ENCODE peak calls at places on chromosomes 11 and 22, in six cellular contexts. I, K, D, E, Y and Z are unnamed samples.

GRCh38 chr11:92550411-92550810 is 325.8 kb downstream of the FAT3 start:
- DNase-seq in I (no peak), Y (no peak), D (peak; percentile 54), E (no peak), K (no peak), Z (no peak)

GRCh38 chr11:79062814-79063762 is 377.7 kb downstream of the TENM4 start:
- DNase-seq in Y (no peak), D (no peak), E (no peak), I (peak; percentile 41), K (no peak), Z (no peak)

GRCh38 chr11:124276081-124276480 is 19.9 kb downstream of the OR8G5 start:
- DNase-seq in I (peak; percentile 82), K (no peak), E (no peak), Y (no peak), D (no peak), Z (no peak)

GRCh38 chr22:42368379-42369249 is 63.6 kb downstream of the NFAM1 start:
- DNase-seq in I (no peak), D (no peak), K (peak; percentile 51), E (peak; percentile 89), Y (no peak), Z (no peak)

GRCh38 chr22:30426395-30427353 is 1.1 kb downstream of the MTFP1 start:
- DNase-seq in D (peak; percentile 92), K (peak; percentile 75), I (peak; percentile 59), Y (peak; percentile 90), E (peak; percentile 93), Z (no peak)

GRCh38 chr11:15074206-15075161 is 1.1 kb downstream of the CALCB start:
- DNase-seq in K (peak; percentile 73), Y (peak; percentile 88), D (peak; percentile 91), I (peak; percentile 51), E (peak; percentile 93), Z (peak; percentile 20)

GRCh38 chr22:42842658-42843370 is 14.3 kb downstream of the ARFGAP3 start:
- DNase-seq in K (no peak), I (peak; percentile 24), D (no peak), Y (no peak), E (no peak), Z (no peak)

GRCh38 chr11:22707119-22707899 is 40.9 kb downstream of the GAS2 start:
- DNase-seq in K (no peak), D (no peak), E (no peak), I (peak; percentile 35), Y (no peak), Z (no peak)

GRCh38 chr22:23784215-23784732 is 2.5 kb upstream of the SMARCB1 start:
- DNase-seq in Y (no peak), I (peak; percentile 41), D (peak; percentile 46), E (no peak), K (no peak), Z (no peak)

GRCh38 chr22:50621948-50622722 is 5.8 kb downstream of the ARSA start:
- DNase-seq in Y (peak; percentile 44), E (peak; percentile 86), I (no peak), D (peak; percentile 63), K (peak; percentile 11), Z (no peak)

GRCh38 chr11:125376117-125376516 is 119.9 kb downstream of the FEZ1 start:
- DNase-seq in D (peak; percentile 27), K (peak; percentile 69), E (peak; percentile 63), Y (peak; percentile 22), I (no peak), Z (no peak)

GRCh38 chr22:17101475-17102296 is 16.9 kb downstream of the IL17RA start:
- DNase-seq in E (peak; percentile 66), K (no peak), I (no peak), Y (peak; percentile 16), D (no peak), Z (no peak)

GRCh38 chr11:73147771-73148681 is 5.9 kb upstream of the FCHSD2 start:
- DNase-seq in I (no peak), K (no peak), D (no peak), E (peak; percentile 77), Y (no peak), Z (no peak)

GRCh38 chr22:35604671-35605457 is 12.3 kb downstream of the MB start:
- DNase-seq in D (no peak), E (no peak), Y (no peak), I (no peak), K (no peak), Z (no peak)

GRCh38 chr11:117934526-117935307 is 5.5 kb upstream of the TMPRSS13 start:
- DNase-seq in D (peak; percentile 17), K (no peak), E (peak; percentile 72), I (no peak), Y (peak; percentile 22), Z (no peak)

GRCh38 chr22:26893034-26893710 is 235.8 kb downstream of the MIAT start:
- DNase-seq in D (no peak), K (no peak), I (no peak), Y (no peak), E (no peak), Z (no peak)

GRCh38 chr22:17842386-17842785 is 68.1 kb upstream of the BID start:
- DNase-seq in Y (peak; percentile 70), E (peak; percentile 86), I (no peak), K (peak; percentile 87), D (peak; percentile 49), Z (no peak)

GRCh38 chr11:29119691-29120328 is 897.0 kb downstream of the KCNA4 start:
- DNase-seq in I (peak; percentile 99), K (no peak), D (no peak), E (no peak), Y (no peak), Z (no peak)

GRCh38 chr11:14544611-14545010 is 24.4 kb upstream of the PSMA1 start:
- DNase-seq in E (no peak), I (peak; percentile 33), Y (no peak), D (no peak), K (no peak), Z (no peak)

GRCh38 chr11:92764128-92764527 is 205.3 kb upstream of the MTNR1B start:
- DNase-seq in I (no peak), E (no peak), D (no peak), Y (no peak), K (no peak), Z (no peak)

GRCh38 chr11:69204246-69205124 is 48.8 kb downstream of the SMIM38 start:
- DNase-seq in K (no peak), E (peak; percentile 62), Y (no peak), I (no peak), D (no peak), Z (no peak)

GRCh38 chr11:35427158-35427557 is 7.8 kb upstream of the SLC1A2 start:
- DNase-seq in D (no peak), I (peak; percentile 54), Y (no peak), K (no peak), E (no peak), Z (no peak)

GRCh38 chr22:31248138-31248745 is 36.1 kb downstream of the LIMK2 start:
- DNase-seq in E (peak; percentile 89), Y (peak; percentile 71), K (peak; percentile 83), I (peak; percentile 94), D (peak; percentile 57), Z (no peak)

GRCh38 chr22:35334010-35334409 is 34.3 kb downstream of the TOM1 start:
- DNase-seq in E (no peak), D (no peak), K (no peak), I (no peak), Y (no peak), Z (no peak)

GRCh38 chr11:4044971-4045646 is 49.5 kb upstream of the RRM1 start:
- DNase-seq in E (no peak), I (no peak), D (no peak), K (no peak), Y (no peak), Z (no peak)

DNA sequence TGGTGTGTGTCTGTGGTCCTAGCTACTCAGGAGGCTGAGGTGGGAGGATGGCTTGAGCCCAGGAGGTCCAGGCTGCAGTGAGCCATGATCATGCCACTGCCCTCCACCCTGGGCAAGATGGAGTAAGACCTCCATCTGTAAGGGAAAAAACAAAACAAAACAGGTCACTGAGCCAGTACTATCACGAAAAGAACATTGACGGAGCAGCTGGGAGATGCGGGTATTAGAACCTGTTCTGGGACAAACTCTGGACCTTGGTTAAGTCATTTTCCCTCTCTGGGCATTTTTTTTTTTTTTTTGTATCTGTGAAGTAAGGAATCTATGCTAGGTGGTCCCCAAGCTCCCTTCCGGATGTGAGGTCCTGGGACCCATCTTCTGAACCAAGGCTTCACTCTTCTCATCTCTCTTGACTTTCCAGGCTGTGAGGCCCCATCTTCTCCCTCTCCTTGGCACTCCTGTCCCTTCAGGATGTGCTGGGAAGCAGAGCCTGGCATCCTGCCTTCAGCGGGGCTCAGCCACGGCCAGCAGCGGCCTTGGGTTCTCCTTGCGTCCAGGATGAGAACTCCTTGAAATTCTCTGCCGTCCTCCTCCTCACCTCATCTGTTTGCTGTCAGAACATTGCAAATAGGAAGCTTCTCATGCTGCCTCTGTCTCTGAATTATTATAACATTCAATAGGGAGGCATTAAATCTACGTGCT is 130.8 kb downstream of the GRIK4 start:
- DNase-seq in I (no peak), K (peak; percentile 68), Y (no peak), D (no peak), E (peak; percentile 32), Z (no peak)
- H3K27me3 ChIP-seq in I (peaks cover 23% of the 10 kb centered on the region), K (no peaks in the 10 kb centered on the region), Y (no peaks in the 10 kb centered on the region), D (peaks cover 56% of the 10 kb centered on the region), E (peaks cover 9% of the 10 kb centered on the region), Z (peaks cover 28% of the 10 kb centered on the region)

DNA sequence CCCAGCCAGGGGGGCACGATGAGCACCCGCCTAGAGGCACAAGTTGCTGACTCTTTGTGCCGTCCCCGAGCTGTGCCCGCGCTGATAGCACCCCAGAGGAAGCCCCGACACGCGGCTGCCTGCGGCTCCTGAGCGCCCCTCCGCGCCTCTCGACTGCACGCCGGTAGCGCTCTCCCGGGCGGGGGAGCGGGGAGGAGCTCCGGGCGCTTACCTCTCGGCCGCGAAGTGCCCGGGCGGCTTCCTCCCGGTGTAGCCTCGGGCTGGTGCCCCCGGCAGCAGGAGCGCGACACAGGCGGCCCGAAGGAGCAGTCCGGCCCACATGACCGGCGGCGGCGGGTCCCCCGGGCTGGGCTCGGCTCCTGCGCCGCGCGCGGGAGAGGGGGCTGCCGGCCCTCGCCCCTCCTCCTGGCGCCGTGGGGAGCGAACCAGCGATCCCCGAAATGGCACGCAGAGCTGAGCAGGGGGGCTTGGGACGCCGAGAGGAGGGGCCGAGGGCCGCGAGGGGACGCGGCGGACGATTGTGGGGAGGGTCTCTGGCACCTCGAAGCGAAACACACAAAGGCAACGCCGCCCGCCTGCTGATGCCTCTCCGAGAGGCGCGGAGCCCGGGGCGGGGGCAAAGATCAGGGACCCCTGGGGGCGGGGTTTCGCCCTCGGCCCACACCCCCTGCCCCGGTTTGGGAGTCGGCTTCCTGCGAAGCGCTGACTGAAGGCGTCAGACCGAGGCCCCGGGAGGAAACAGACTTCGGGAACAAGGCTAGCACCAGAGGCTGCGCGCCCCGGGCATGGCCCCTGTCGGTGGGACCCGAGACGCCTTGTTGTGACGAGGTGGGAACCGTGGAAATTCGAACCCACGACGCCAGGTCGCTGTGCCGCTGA is at the start of gene VWCE:
- DNase-seq in D (peak; percentile 71), I (peak; percentile 41), K (peak; percentile 84), E (peak; percentile 92), Y (peak; percentile 73), Z (no peak)
- TF ChIP-seq POLR2A in D (no peak), I (no peak), K (no peak), E (no peak), Y (no peak), Z (no peak)

GRCh38 chr22:37377927-37378326 is 49.4 kb downstream of the ELFN2 start:
- DNase-seq in K (no peak), Y (no peak), E (no peak), I (no peak), D (no peak), Z (no peak)
- H3K27me3 ChIP-seq in K (no peaks in the 10 kb centered on the region), Y (no peaks in the 10 kb centered on the region), E (peaks cover 73% of the 10 kb centered on the region), I (peaks cover 27% of the 10 kb centered on the region), D (peaks cover 96% of the 10 kb centered on the region), Z (no peaks in the 10 kb centered on the region)

DNA sequence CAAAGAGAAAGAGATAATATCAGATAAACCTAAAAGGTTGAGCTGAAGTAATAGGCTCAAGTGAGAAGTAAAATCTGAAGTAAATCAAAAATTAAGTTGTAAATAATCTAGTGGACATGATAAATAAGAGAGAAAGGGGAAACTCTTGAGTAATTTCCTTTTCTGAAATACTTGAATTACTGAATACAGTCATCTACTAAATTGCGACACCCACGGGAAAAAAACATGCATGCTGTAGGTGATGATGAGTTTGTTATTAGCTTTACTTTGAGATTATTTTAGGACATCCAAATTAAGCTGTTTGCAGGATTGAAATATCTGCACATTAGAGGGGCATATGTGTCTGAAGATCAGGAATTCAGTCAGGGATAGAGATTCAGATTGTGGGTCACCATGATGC is 50.0 kb upstream of the CARD18 start:
- DNase-seq in I (no peak), Y (no peak), D (no peak), E (no peak), K (no peak), Z (no peak)
- TF ChIP-seq POLR2A in I (no peak), Y (no peak), D (no peak), E (no peak), K (no peak), Z (no peak)